ENCODE peak calls at places on chromosomes 6 and 20, in five cellular contexts. J is posterior cingulate gyrus; D is hippocampal formation; V is effector memory CD4-positive, alpha-beta T cell; I is HT-29. S is an unnamed sample.

GRCh38 chr20:43460830-43461200 is 3.1 kb downstream of the SRSF6 start:
- DNase-seq in J (no peak), D (no peak), V (no peak), I (no peak), S (no peak)

GRCh38 chr6:161373905-161374451 is 100.1 kb upstream of the AGPAT4 start:
- DNase-seq in J (peak; percentile 77), D (peak; percentile 48), V (peak; percentile 45), I (peak; percentile 82), S (peak; percentile 81)

GRCh38 chr6:38319259-38320255 is 320.2 kb downstream of the BTBD9 start:
- DNase-seq in J (no peak), D (no peak), V (no peak), I (no peak), S (peak; percentile 20)

GRCh38 chr6:147180926-147181325 is 23.3 kb upstream of the STXBP5 start:
- DNase-seq in J (no peak), D (no peak), V (no peak), I (no peak), S (no peak)

GRCh38 chr6:71982385-71982784 is 96.0 kb downstream of the RIMS1 start:
- DNase-seq in J (no peak), D (no peak), V (no peak), I (no peak), S (no peak)

GRCh38 chr6:150711584-150712501 is 112.2 kb downstream of the PLEKHG1 start:
- DNase-seq in J (peak; percentile 51), D (no peak), V (no peak), I (no peak), S (no peak)

GRCh38 chr6:53461041-53461656 is 83.8 kb downstream of the GCLC start:
- DNase-seq in J (no peak), D (no peak), V (no peak), I (no peak), S (no peak)

GRCh38 chr6:26056583-26057350 is 30.5 kb upstream of the HFE start:
- DNase-seq in J (peak; percentile 8), D (peak; percentile 47), V (no peak), I (peak; percentile 65), S (peak; percentile 56)

GRCh38 chr6:21745543-21746337 is 152.2 kb downstream of the SOX4 start:
- DNase-seq in J (no peak), D (no peak), V (no peak), I (no peak), S (no peak)

GRCh38 chr20:57432480-57432873 is 41.3 kb downstream of the RBM38 start:
- DNase-seq in J (no peak), D (no peak), V (no peak), I (no peak), S (no peak)

GRCh38 chr6:150599199-150600002 is at the start of gene PLEKHG1:
- DNase-seq in J (peak; percentile 22), D (no peak), V (peak; percentile 36), I (peak; percentile 67), S (peak; percentile 87)

GRCh38 chr20:51036226-51036625 is 13.3 kb upstream of the KCNG1 start:
- DNase-seq in J (no peak), D (no peak), V (no peak), I (no peak), S (no peak)

GRCh38 chr20:10910535-10911239 is 236.9 kb upstream of the JAG1 start:
- DNase-seq in J (no peak), D (no peak), V (no peak), I (no peak), S (no peak)

GRCh38 chr20:62723351-62723750 is 14.7 kb downstream of the NTSR1 start:
- DNase-seq in J (no peak), D (no peak), V (no peak), I (no peak), S (no peak)

GRCh38 chr6:11486051-11486450 is 51.5 kb upstream of the TMEM170B start:
- DNase-seq in J (no peak), D (no peak), V (no peak), I (no peak), S (peak; percentile 15)

GRCh38 chr6:136251394-136251793 is 1.3 kb upstream of the MTFR2 start:
- DNase-seq in J (no peak), D (no peak), V (no peak), I (peak; percentile 17), S (no peak)

S was measured in neural progenitor cell.